ENCODE peak calls at places on chromosome 1, in ten cellular contexts. One of them, this sample, is unnamed.

GRCh38 chr1:42450081-42450480 is 5.7 kb downstream of the ZMYND12 start:
- DNase-seq in heart left ventricle: no peak
- DNase-seq in fibroblast of lung: no peak
- DNase-seq in psoas muscle: no peak
- DNase-seq in colonic mucosa: no peak
- DNase-seq in WERI-Rb-1: no peak
- DNase-seq in fibroblast of mammary gland: no peak
- DNase-seq in foreskin fibroblast: no peak
- DNase-seq in endodermal cell: no peak
- DNase-seq in left lung: no peak
- DNase-seq in this sample: no peak

GRCh38 chr1:32066489-32066873 is 6.3 kb upstream of the TMEM39B start:
- DNase-seq in heart left ventricle: peak; percentile 70
- DNase-seq in fibroblast of lung: peak; percentile 76
- DNase-seq in psoas muscle: peak; percentile 29
- DNase-seq in colonic mucosa: peak; percentile 62
- DNase-seq in WERI-Rb-1: no peak
- DNase-seq in fibroblast of mammary gland: peak; percentile 82
- DNase-seq in foreskin fibroblast: peak; percentile 96
- DNase-seq in endodermal cell: no peak
- DNase-seq in left lung: no peak
- DNase-seq in this sample: peak; percentile 66

GRCh38 chr1:52659356-52659755 is 26.4 kb downstream of the SHISAL2A start:
- DNase-seq in heart left ventricle: no peak
- DNase-seq in fibroblast of lung: peak; percentile 9
- DNase-seq in psoas muscle: no peak
- DNase-seq in colonic mucosa: no peak
- DNase-seq in WERI-Rb-1: no peak
- DNase-seq in fibroblast of mammary gland: no peak
- DNase-seq in foreskin fibroblast: no peak
- DNase-seq in endodermal cell: no peak
- DNase-seq in left lung: no peak
- DNase-seq in this sample: no peak

GRCh38 chr1:16181887-16182719 is 26.2 kb upstream of the EPHA2 start:
- DNase-seq in heart left ventricle: peak; percentile 88
- DNase-seq in fibroblast of lung: peak; percentile 92
- DNase-seq in psoas muscle: peak; percentile 84
- DNase-seq in colonic mucosa: peak; percentile 74
- DNase-seq in WERI-Rb-1: no peak
- DNase-seq in fibroblast of mammary gland: peak; percentile 91
- DNase-seq in foreskin fibroblast: peak; percentile 96
- DNase-seq in endodermal cell: peak; percentile 96
- DNase-seq in left lung: peak; percentile 91
- DNase-seq in this sample: peak; percentile 95

GRCh38 chr1:198778049-198778448 is 139.2 kb downstream of the PTPRC start:
- DNase-seq in heart left ventricle: no peak
- DNase-seq in fibroblast of lung: peak; percentile 40
- DNase-seq in psoas muscle: no peak
- DNase-seq in colonic mucosa: peak; percentile 31
- DNase-seq in WERI-Rb-1: no peak
- DNase-seq in fibroblast of mammary gland: peak; percentile 34
- DNase-seq in foreskin fibroblast: peak; percentile 30
- DNase-seq in endodermal cell: peak; percentile 71
- DNase-seq in left lung: peak; percentile 87
- DNase-seq in this sample: peak; percentile 66

GRCh38 chr1:151616505-151616849 is 4.6 kb downstream of the SNX27 start:
- DNase-seq in heart left ventricle: no peak
- DNase-seq in fibroblast of lung: peak; percentile 50
- DNase-seq in psoas muscle: no peak
- DNase-seq in colonic mucosa: no peak
- DNase-seq in WERI-Rb-1: no peak
- DNase-seq in fibroblast of mammary gland: peak; percentile 44
- DNase-seq in foreskin fibroblast: peak; percentile 43
- DNase-seq in endodermal cell: no peak
- DNase-seq in left lung: no peak
- DNase-seq in this sample: peak; percentile 43

GRCh38 chr1:21439721-21440629 is at the start of gene NBPF3:
- DNase-seq in heart left ventricle: peak; percentile 90
- DNase-seq in fibroblast of lung: peak; percentile 82
- DNase-seq in psoas muscle: peak; percentile 89
- DNase-seq in colonic mucosa: peak; percentile 96
- DNase-seq in WERI-Rb-1: peak; percentile 95
- DNase-seq in fibroblast of mammary gland: peak; percentile 79
- DNase-seq in foreskin fibroblast: peak; percentile 94
- DNase-seq in endodermal cell: peak; percentile 98
- DNase-seq in left lung: peak; percentile 93
- DNase-seq in this sample: peak; percentile 90

GRCh38 chr1:54310439-54311328 is 95.5 kb downstream of the SSBP3 start:
- DNase-seq in heart left ventricle: peak; percentile 45
- DNase-seq in fibroblast of lung: peak; percentile 54
- DNase-seq in psoas muscle: no peak
- DNase-seq in colonic mucosa: peak; percentile 64
- DNase-seq in WERI-Rb-1: peak; percentile 85
- DNase-seq in fibroblast of mammary gland: peak; percentile 41
- DNase-seq in foreskin fibroblast: peak; percentile 61
- DNase-seq in endodermal cell: peak; percentile 94
- DNase-seq in left lung: no peak
- DNase-seq in this sample: peak; percentile 54

GRCh38 chr1:6005276-6005917 is 13.2 kb upstream of the NPHP4 start:
- DNase-seq in heart left ventricle: no peak
- DNase-seq in fibroblast of lung: no peak
- DNase-seq in psoas muscle: no peak
- DNase-seq in colonic mucosa: no peak
- DNase-seq in WERI-Rb-1: peak; percentile 39
- DNase-seq in fibroblast of mammary gland: no peak
- DNase-seq in foreskin fibroblast: no peak
- DNase-seq in endodermal cell: no peak
- DNase-seq in left lung: peak; percentile 53
- DNase-seq in this sample: no peak

GRCh38 chr1:41109316-41110263 is 88.1 kb upstream of the SLFNL1 start:
- DNase-seq in heart left ventricle: peak; percentile 46
- DNase-seq in fibroblast of lung: peak; percentile 96
- DNase-seq in psoas muscle: peak; percentile 18
- DNase-seq in colonic mucosa: peak; percentile 30
- DNase-seq in WERI-Rb-1: no peak
- DNase-seq in fibroblast of mammary gland: peak; percentile 94
- DNase-seq in foreskin fibroblast: peak; percentile 91
- DNase-seq in endodermal cell: no peak
- DNase-seq in left lung: no peak
- DNase-seq in this sample: peak; percentile 97

GRCh38 chr1:160993544-160993943 is 27.4 kb downstream of the F11R start:
- DNase-seq in heart left ventricle: no peak
- DNase-seq in fibroblast of lung: peak; percentile 59
- DNase-seq in psoas muscle: no peak
- DNase-seq in colonic mucosa: no peak
- DNase-seq in WERI-Rb-1: no peak
- DNase-seq in fibroblast of mammary gland: peak; percentile 73
- DNase-seq in foreskin fibroblast: peak; percentile 77
- DNase-seq in endodermal cell: no peak
- DNase-seq in left lung: no peak
- DNase-seq in this sample: peak; percentile 88

DNA sequence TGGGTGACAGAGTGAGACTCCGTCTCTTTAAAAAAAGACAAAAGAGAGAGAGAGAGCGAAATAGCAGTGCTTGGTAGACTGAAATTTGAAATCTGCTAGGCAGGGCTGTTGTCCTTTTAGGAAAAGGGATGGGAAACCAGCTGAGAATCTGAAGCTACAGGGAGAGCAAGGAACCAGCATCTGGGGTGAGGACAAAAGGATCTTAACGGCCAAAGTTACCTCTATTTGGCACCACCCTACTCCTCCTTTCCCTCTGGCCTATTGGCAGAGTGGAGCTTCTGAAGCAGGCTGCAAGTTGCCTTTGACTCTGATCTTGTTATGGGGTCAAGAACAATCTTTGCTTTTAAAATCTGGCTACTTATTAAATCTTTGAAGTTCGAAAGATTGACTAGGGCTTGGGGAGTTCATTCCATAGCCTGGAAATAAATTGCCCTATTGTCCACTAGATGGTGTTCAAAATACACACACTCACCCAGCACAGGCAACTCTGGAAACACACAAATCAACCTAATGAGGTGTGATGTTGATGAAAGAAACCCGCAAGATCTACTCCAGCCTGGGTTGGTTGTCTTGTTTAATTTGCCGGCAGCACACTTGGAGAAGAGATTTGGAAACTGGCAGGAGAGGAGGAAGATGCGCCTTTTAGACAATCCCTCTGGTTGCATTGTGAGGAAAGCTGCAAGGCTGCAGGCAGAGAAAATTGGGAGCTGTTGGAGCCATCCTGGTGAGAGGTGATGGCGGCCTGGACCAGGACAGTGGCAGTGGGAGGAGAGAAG is 16.5 kb upstream of the PARP1 start:
- DNase-seq in heart left ventricle: no peak
- DNase-seq in fibroblast of lung: peak; percentile 61
- DNase-seq in psoas muscle: no peak
- DNase-seq in colonic mucosa: no peak
- DNase-seq in WERI-Rb-1: no peak
- DNase-seq in fibroblast of mammary gland: peak; percentile 44
- DNase-seq in foreskin fibroblast: peak; percentile 41
- DNase-seq in endodermal cell: peak; percentile 54
- DNase-seq in left lung: no peak
- DNase-seq in this sample: peak; percentile 61
- TF ChIP-seq CTCF in heart left ventricle: peak; percentile 61
- TF ChIP-seq CTCF in fibroblast of lung: peak; percentile 46
- TF ChIP-seq CTCF in psoas muscle: peak; percentile 51
- TF ChIP-seq CTCF in colonic mucosa: peak; percentile 59
- TF ChIP-seq CTCF in WERI-Rb-1: peak; percentile 43
- TF ChIP-seq CTCF in fibroblast of mammary gland: peak; percentile 54
- TF ChIP-seq CTCF in foreskin fibroblast: peak; percentile 45
- TF ChIP-seq CTCF in endodermal cell: peak; percentile 70
- TF ChIP-seq CTCF in left lung: peak; percentile 42
- TF ChIP-seq CTCF in this sample: peak; percentile 72

GRCh38 chr1:235206533-235207201 is 45.6 kb upstream of the RBM34 start:
- DNase-seq in heart left ventricle: no peak
- DNase-seq in fibroblast of lung: peak; percentile 55
- DNase-seq in psoas muscle: no peak
- DNase-seq in colonic mucosa: no peak
- DNase-seq in WERI-Rb-1: no peak
- DNase-seq in fibroblast of mammary gland: peak; percentile 31
- DNase-seq in foreskin fibroblast: no peak
- DNase-seq in endodermal cell: no peak
- DNase-seq in left lung: no peak
- DNase-seq in this sample: no peak
- H3K4me3 ChIP-seq in heart left ventricle: no peak overlapping the region
- H3K4me3 ChIP-seq in fibroblast of lung: no peak overlapping the region
- H3K4me3 ChIP-seq in psoas muscle: no peak overlapping the region
- H3K4me3 ChIP-seq in colonic mucosa: no peak overlapping the region
- H3K4me3 ChIP-seq in WERI-Rb-1: no peak overlapping the region
- H3K4me3 ChIP-seq in fibroblast of mammary gland: no peak overlapping the region
- H3K4me3 ChIP-seq in foreskin fibroblast: no peak overlapping the region
- H3K4me3 ChIP-seq in endodermal cell: no peak overlapping the region
- H3K4me3 ChIP-seq in left lung: no peak overlapping the region
- H3K4me3 ChIP-seq in this sample: no peak overlapping the region

GRCh38 chr1:96756789-96757188 is 35.2 kb downstream of the PTBP2 start:
- DNase-seq in heart left ventricle: no peak
- DNase-seq in fibroblast of lung: no peak
- DNase-seq in psoas muscle: no peak
- DNase-seq in colonic mucosa: no peak
- DNase-seq in WERI-Rb-1: no peak
- DNase-seq in fibroblast of mammary gland: peak; percentile 11
- DNase-seq in foreskin fibroblast: peak; percentile 6
- DNase-seq in endodermal cell: no peak
- DNase-seq in left lung: no peak
- DNase-seq in this sample: peak; percentile 44
- TF ChIP-seq CTCF in heart left ventricle: peak; percentile 7
- TF ChIP-seq CTCF in fibroblast of lung: no peak
- TF ChIP-seq CTCF in psoas muscle: peak; percentile 33
- TF ChIP-seq CTCF in colonic mucosa: no peak
- TF ChIP-seq CTCF in WERI-Rb-1: peak; percentile 17
- TF ChIP-seq CTCF in fibroblast of mammary gland: no peak
- TF ChIP-seq CTCF in foreskin fibroblast: no peak
- TF ChIP-seq CTCF in endodermal cell: peak; percentile 42
- TF ChIP-seq CTCF in left lung: no peak
- TF ChIP-seq CTCF in this sample: peak; percentile 39

GRCh38 chr1:222938986-222939385 is 124.1 kb downstream of the DISP1 start:
- DNase-seq in heart left ventricle: no peak
- DNase-seq in fibroblast of lung: no peak
- DNase-seq in psoas muscle: no peak
- DNase-seq in colonic mucosa: no peak
- DNase-seq in WERI-Rb-1: no peak
- DNase-seq in fibroblast of mammary gland: no peak
- DNase-seq in foreskin fibroblast: no peak
- DNase-seq in endodermal cell: no peak
- DNase-seq in left lung: no peak
- DNase-seq in this sample: no peak
- H3K4me3 ChIP-seq in heart left ventricle: no peak overlapping the region
- H3K4me3 ChIP-seq in fibroblast of lung: no peak overlapping the region
- H3K4me3 ChIP-seq in psoas muscle: no peak overlapping the region
- H3K4me3 ChIP-seq in colonic mucosa: no peak overlapping the region
- H3K4me3 ChIP-seq in WERI-Rb-1: no peak overlapping the region
- H3K4me3 ChIP-seq in fibroblast of mammary gland: no peak overlapping the region
- H3K4me3 ChIP-seq in foreskin fibroblast: no peak overlapping the region
- H3K4me3 ChIP-seq in endodermal cell: no peak overlapping the region
- H3K4me3 ChIP-seq in left lung: no peak overlapping the region
- H3K4me3 ChIP-seq in this sample: no peak overlapping the region

DNA sequence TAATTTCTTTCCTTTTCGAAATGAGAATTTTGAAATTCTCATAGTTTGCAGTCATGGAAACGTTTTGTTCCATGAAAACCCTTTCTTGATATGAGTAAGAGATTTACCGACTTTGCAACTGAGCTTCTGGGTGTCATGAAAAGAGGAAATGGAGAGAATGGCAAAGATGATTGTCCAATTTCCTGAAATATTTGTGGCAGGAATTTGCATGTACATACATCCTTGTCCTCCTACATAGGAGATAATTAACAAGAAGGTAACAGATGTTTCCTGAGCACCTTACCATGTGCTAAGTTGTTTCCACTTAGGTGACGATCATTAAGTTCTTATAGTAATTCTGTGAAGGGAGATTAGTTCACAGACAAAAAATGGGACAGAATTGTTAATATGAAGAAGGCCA is 170.7 kb downstream of the NEGR1 start:
- DNase-seq in heart left ventricle: no peak
- DNase-seq in fibroblast of lung: no peak
- DNase-seq in psoas muscle: no peak
- DNase-seq in colonic mucosa: no peak
- DNase-seq in WERI-Rb-1: no peak
- DNase-seq in fibroblast of mammary gland: no peak
- DNase-seq in foreskin fibroblast: no peak
- DNase-seq in endodermal cell: no peak
- DNase-seq in left lung: no peak
- DNase-seq in this sample: no peak
- TF ChIP-seq CTCF in heart left ventricle: no peak
- TF ChIP-seq CTCF in fibroblast of lung: no peak
- TF ChIP-seq CTCF in psoas muscle: no peak
- TF ChIP-seq CTCF in colonic mucosa: no peak
- TF ChIP-seq CTCF in WERI-Rb-1: no peak
- TF ChIP-seq CTCF in fibroblast of mammary gland: no peak
- TF ChIP-seq CTCF in foreskin fibroblast: no peak
- TF ChIP-seq CTCF in endodermal cell: no peak
- TF ChIP-seq CTCF in left lung: no peak
- TF ChIP-seq CTCF in this sample: no peak

DNA sequence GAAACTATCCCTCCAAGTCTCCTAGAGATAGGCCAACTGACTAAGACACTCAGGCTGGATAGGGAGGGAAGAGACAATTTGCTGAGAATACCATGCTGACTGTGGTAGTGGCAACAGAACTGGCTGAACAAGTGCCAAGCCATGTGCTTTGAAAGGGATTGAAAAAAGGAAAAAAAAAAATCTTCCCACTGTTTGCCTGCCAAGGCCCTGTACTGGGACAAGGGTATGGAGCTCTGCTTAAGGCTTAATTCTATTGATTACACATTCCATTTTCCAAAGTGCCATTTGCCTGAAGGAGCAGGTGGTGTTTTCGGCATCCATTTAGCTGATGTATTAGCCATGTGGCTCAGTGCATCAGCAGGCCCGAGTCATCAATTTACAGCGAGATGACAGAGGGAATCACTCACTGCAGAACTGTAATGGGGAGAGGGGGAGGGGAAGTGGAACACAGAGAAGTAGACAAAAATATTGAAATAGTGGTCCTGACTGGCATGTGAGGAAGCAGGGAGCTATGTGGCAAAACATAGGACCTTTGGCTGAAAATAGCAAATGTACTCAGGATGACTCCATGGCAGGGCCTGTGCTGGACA is 144.1 kb upstream of the BEND5 start:
- DNase-seq in heart left ventricle: no peak
- DNase-seq in fibroblast of lung: no peak
- DNase-seq in psoas muscle: no peak
- DNase-seq in colonic mucosa: no peak
- DNase-seq in WERI-Rb-1: peak; percentile 89
- DNase-seq in fibroblast of mammary gland: peak; percentile 13
- DNase-seq in foreskin fibroblast: peak; percentile 5
- DNase-seq in endodermal cell: no peak
- DNase-seq in left lung: no peak
- DNase-seq in this sample: no peak
- H3K4me3 ChIP-seq in heart left ventricle: no peak overlapping the region
- H3K4me3 ChIP-seq in fibroblast of lung: no peak overlapping the region
- H3K4me3 ChIP-seq in psoas muscle: no peak overlapping the region
- H3K4me3 ChIP-seq in colonic mucosa: no peak overlapping the region
- H3K4me3 ChIP-seq in WERI-Rb-1: no peak overlapping the region
- H3K4me3 ChIP-seq in fibroblast of mammary gland: no peak overlapping the region
- H3K4me3 ChIP-seq in foreskin fibroblast: no peak overlapping the region
- H3K4me3 ChIP-seq in endodermal cell: no peak overlapping the region
- H3K4me3 ChIP-seq in left lung: no peak overlapping the region
- H3K4me3 ChIP-seq in this sample: no peak overlapping the region

This sample was measured in choroid plexus epithelial cell.